ENCODE peak calls at places on chromosomes 7 and 10, in seven cellular contexts. One of them, this sample, is unnamed.

GRCh38 chr7:24521917-24522583 is 51.2 kb upstream of the PALS2 start:
- DNase-seq in stimulated activated CD4-positive, alpha-beta T cell treated with anti-CD3 and anti-CD28 coated beads, Interleukin-1b, Interleukin-23, amount 100 ng/mL, for 24 hours: no peak
- DNase-seq in transverse colon: no peak
- DNase-seq in cardiac muscle cell: no peak
- DNase-seq in amniotic epithelial cell: no peak
- DNase-seq in iPS DF 6.9: no peak
- DNase-seq in NCI-H1092: no peak
- DNase-seq in this sample: no peak

GRCh38 chr10:93026072-93026471 is 34.5 kb upstream of the CYP26C1 start:
- DNase-seq in stimulated activated CD4-positive, alpha-beta T cell treated with anti-CD3 and anti-CD28 coated beads, Interleukin-1b, Interleukin-23, amount 100 ng/mL, for 24 hours: no peak
- DNase-seq in transverse colon: no peak
- DNase-seq in cardiac muscle cell: no peak
- DNase-seq in amniotic epithelial cell: no peak
- DNase-seq in iPS DF 6.9: no peak
- DNase-seq in NCI-H1092: no peak
- DNase-seq in this sample: no peak

GRCh38 chr7:79855172-79855571 is 279.5 kb upstream of the GNAI1 start:
- DNase-seq in stimulated activated CD4-positive, alpha-beta T cell treated with anti-CD3 and anti-CD28 coated beads, Interleukin-1b, Interleukin-23, amount 100 ng/mL, for 24 hours: no peak
- DNase-seq in transverse colon: no peak
- DNase-seq in cardiac muscle cell: peak
- DNase-seq in amniotic epithelial cell: peak
- DNase-seq in iPS DF 6.9: no peak
- DNase-seq in NCI-H1092: no peak
- DNase-seq in this sample: no peak

GRCh38 chr7:70588151-70588550 is 543.8 kb upstream of the GALNT17 start:
- DNase-seq in stimulated activated CD4-positive, alpha-beta T cell treated with anti-CD3 and anti-CD28 coated beads, Interleukin-1b, Interleukin-23, amount 100 ng/mL, for 24 hours: no peak
- DNase-seq in transverse colon: no peak
- DNase-seq in cardiac muscle cell: no peak
- DNase-seq in amniotic epithelial cell: no peak
- DNase-seq in iPS DF 6.9: no peak
- DNase-seq in NCI-H1092: no peak
- DNase-seq in this sample: no peak

GRCh38 chr10:784759-785538 is 95.5 kb upstream of the DIP2C start:
- DNase-seq in stimulated activated CD4-positive, alpha-beta T cell treated with anti-CD3 and anti-CD28 coated beads, Interleukin-1b, Interleukin-23, amount 100 ng/mL, for 24 hours: peak
- DNase-seq in transverse colon: peak
- DNase-seq in cardiac muscle cell: peak
- DNase-seq in amniotic epithelial cell: peak
- DNase-seq in iPS DF 6.9: no peak
- DNase-seq in NCI-H1092: no peak
- DNase-seq in this sample: no peak

GRCh38 chr7:80900583-80901576 is 18.0 kb downstream of the SEMA3C start:
- DNase-seq in stimulated activated CD4-positive, alpha-beta T cell treated with anti-CD3 and anti-CD28 coated beads, Interleukin-1b, Interleukin-23, amount 100 ng/mL, for 24 hours: no peak
- DNase-seq in transverse colon: no peak
- DNase-seq in cardiac muscle cell: peak
- DNase-seq in amniotic epithelial cell: peak
- DNase-seq in iPS DF 6.9: no peak
- DNase-seq in NCI-H1092: no peak
- DNase-seq in this sample: no peak

GRCh38 chr10:62258926-62259325 is 9.7 kb downstream of the RTKN2 start:
- DNase-seq in stimulated activated CD4-positive, alpha-beta T cell treated with anti-CD3 and anti-CD28 coated beads, Interleukin-1b, Interleukin-23, amount 100 ng/mL, for 24 hours: no peak
- DNase-seq in transverse colon: no peak
- DNase-seq in cardiac muscle cell: no peak
- DNase-seq in amniotic epithelial cell: peak
- DNase-seq in iPS DF 6.9: no peak
- DNase-seq in NCI-H1092: no peak
- DNase-seq in this sample: no peak

GRCh38 chr7:136588216-136588615 is 280.2 kb upstream of the CHRM2 start:
- DNase-seq in stimulated activated CD4-positive, alpha-beta T cell treated with anti-CD3 and anti-CD28 coated beads, Interleukin-1b, Interleukin-23, amount 100 ng/mL, for 24 hours: no peak
- DNase-seq in transverse colon: no peak
- DNase-seq in cardiac muscle cell: no peak
- DNase-seq in amniotic epithelial cell: no peak
- DNase-seq in iPS DF 6.9: no peak
- DNase-seq in NCI-H1092: no peak
- DNase-seq in this sample: no peak

GRCh38 chr10:87931836-87932230 is 68.4 kb downstream of the PTEN start:
- DNase-seq in stimulated activated CD4-positive, alpha-beta T cell treated with anti-CD3 and anti-CD28 coated beads, Interleukin-1b, Interleukin-23, amount 100 ng/mL, for 24 hours: no peak
- DNase-seq in transverse colon: no peak
- DNase-seq in cardiac muscle cell: no peak
- DNase-seq in amniotic epithelial cell: peak
- DNase-seq in iPS DF 6.9: no peak
- DNase-seq in NCI-H1092: no peak
- DNase-seq in this sample: no peak

GRCh38 chr7:46162582-46162981 is 241.5 kb upstream of the IGFBP3 start:
- DNase-seq in stimulated activated CD4-positive, alpha-beta T cell treated with anti-CD3 and anti-CD28 coated beads, Interleukin-1b, Interleukin-23, amount 100 ng/mL, for 24 hours: no peak
- DNase-seq in transverse colon: no peak
- DNase-seq in cardiac muscle cell: no peak
- DNase-seq in amniotic epithelial cell: no peak
- DNase-seq in iPS DF 6.9: no peak
- DNase-seq in NCI-H1092: no peak
- DNase-seq in this sample: no peak

GRCh38 chr10:52491246-52492000 is 177.3 kb downstream of the DKK1 start:
- DNase-seq in stimulated activated CD4-positive, alpha-beta T cell treated with anti-CD3 and anti-CD28 coated beads, Interleukin-1b, Interleukin-23, amount 100 ng/mL, for 24 hours: no peak
- DNase-seq in transverse colon: no peak
- DNase-seq in cardiac muscle cell: peak
- DNase-seq in amniotic epithelial cell: peak
- DNase-seq in iPS DF 6.9: no peak
- DNase-seq in NCI-H1092: no peak
- DNase-seq in this sample: no peak

GRCh38 chr7:131538791-131539179 is 17.6 kb downstream of the PODXL start:
- DNase-seq in stimulated activated CD4-positive, alpha-beta T cell treated with anti-CD3 and anti-CD28 coated beads, Interleukin-1b, Interleukin-23, amount 100 ng/mL, for 24 hours: no peak
- DNase-seq in transverse colon: no peak
- DNase-seq in cardiac muscle cell: no peak
- DNase-seq in amniotic epithelial cell: no peak
- DNase-seq in iPS DF 6.9: no peak
- DNase-seq in NCI-H1092: no peak
- DNase-seq in this sample: no peak

GRCh38 chr7:44383566-44383965 is 58.2 kb upstream of the CAMK2B start:
- DNase-seq in stimulated activated CD4-positive, alpha-beta T cell treated with anti-CD3 and anti-CD28 coated beads, Interleukin-1b, Interleukin-23, amount 100 ng/mL, for 24 hours: no peak
- DNase-seq in transverse colon: no peak
- DNase-seq in cardiac muscle cell: peak
- DNase-seq in amniotic epithelial cell: peak
- DNase-seq in iPS DF 6.9: no peak
- DNase-seq in NCI-H1092: no peak
- DNase-seq in this sample: no peak

GRCh38 chr7:151168022-151168786 is 710 bp upstream of the GBX1 start:
- DNase-seq in stimulated activated CD4-positive, alpha-beta T cell treated with anti-CD3 and anti-CD28 coated beads, Interleukin-1b, Interleukin-23, amount 100 ng/mL, for 24 hours: peak
- DNase-seq in transverse colon: peak
- DNase-seq in cardiac muscle cell: no peak
- DNase-seq in amniotic epithelial cell: no peak
- DNase-seq in iPS DF 6.9: no peak
- DNase-seq in NCI-H1092: no peak
- DNase-seq in this sample: peak

GRCh38 chr10:3625959-3626751 is 158.9 kb downstream of the KLF6 start:
- DNase-seq in stimulated activated CD4-positive, alpha-beta T cell treated with anti-CD3 and anti-CD28 coated beads, Interleukin-1b, Interleukin-23, amount 100 ng/mL, for 24 hours: no peak
- DNase-seq in transverse colon: peak
- DNase-seq in cardiac muscle cell: peak
- DNase-seq in amniotic epithelial cell: peak
- DNase-seq in iPS DF 6.9: no peak
- DNase-seq in NCI-H1092: no peak
- DNase-seq in this sample: no peak

GRCh38 chr7:142811154-142811737 is 40.5 kb downstream of the PRSS2 start:
- DNase-seq in stimulated activated CD4-positive, alpha-beta T cell treated with anti-CD3 and anti-CD28 coated beads, Interleukin-1b, Interleukin-23, amount 100 ng/mL, for 24 hours: no peak
- DNase-seq in transverse colon: no peak
- DNase-seq in cardiac muscle cell: peak
- DNase-seq in amniotic epithelial cell: peak
- DNase-seq in iPS DF 6.9: no peak
- DNase-seq in NCI-H1092: no peak
- DNase-seq in this sample: no peak

GRCh38 chr10:119538632-119539358 is 3.7 kb downstream of the RGS10 start:
- DNase-seq in stimulated activated CD4-positive, alpha-beta T cell treated with anti-CD3 and anti-CD28 coated beads, Interleukin-1b, Interleukin-23, amount 100 ng/mL, for 24 hours: no peak
- DNase-seq in transverse colon: no peak
- DNase-seq in cardiac muscle cell: no peak
- DNase-seq in amniotic epithelial cell: no peak
- DNase-seq in iPS DF 6.9: no peak
- DNase-seq in NCI-H1092: no peak
- DNase-seq in this sample: no peak

GRCh38 chr7:88184848-88185304 is 35.0 kb downstream of the SRI start:
- DNase-seq in stimulated activated CD4-positive, alpha-beta T cell treated with anti-CD3 and anti-CD28 coated beads, Interleukin-1b, Interleukin-23, amount 100 ng/mL, for 24 hours: no peak
- DNase-seq in transverse colon: no peak
- DNase-seq in cardiac muscle cell: peak
- DNase-seq in amniotic epithelial cell: no peak
- DNase-seq in iPS DF 6.9: no peak
- DNase-seq in NCI-H1092: no peak
- DNase-seq in this sample: no peak

GRCh38 chr10:126337241-126337640 is 51.0 kb downstream of the ADAM12 start:
- DNase-seq in stimulated activated CD4-positive, alpha-beta T cell treated with anti-CD3 and anti-CD28 coated beads, Interleukin-1b, Interleukin-23, amount 100 ng/mL, for 24 hours: no peak
- DNase-seq in transverse colon: no peak
- DNase-seq in cardiac muscle cell: no peak
- DNase-seq in amniotic epithelial cell: no peak
- DNase-seq in iPS DF 6.9: no peak
- DNase-seq in NCI-H1092: no peak
- DNase-seq in this sample: no peak

GRCh38 chr10:119167041-119167440 is 1.5 kb upstream of the SFXN4 start:
- DNase-seq in stimulated activated CD4-positive, alpha-beta T cell treated with anti-CD3 and anti-CD28 coated beads, Interleukin-1b, Interleukin-23, amount 100 ng/mL, for 24 hours: no peak
- DNase-seq in transverse colon: no peak
- DNase-seq in cardiac muscle cell: no peak
- DNase-seq in amniotic epithelial cell: no peak
- DNase-seq in iPS DF 6.9: no peak
- DNase-seq in NCI-H1092: no peak
- DNase-seq in this sample: no peak

GRCh38 chr7:55063633-55064032 is 44.8 kb downstream of the EGFR start:
- DNase-seq in stimulated activated CD4-positive, alpha-beta T cell treated with anti-CD3 and anti-CD28 coated beads, Interleukin-1b, Interleukin-23, amount 100 ng/mL, for 24 hours: no peak
- DNase-seq in transverse colon: no peak
- DNase-seq in cardiac muscle cell: no peak
- DNase-seq in amniotic epithelial cell: peak
- DNase-seq in iPS DF 6.9: no peak
- DNase-seq in NCI-H1092: no peak
- DNase-seq in this sample: no peak

GRCh38 chr7:70599446-70600190 is 532.3 kb upstream of the GALNT17 start:
- DNase-seq in stimulated activated CD4-positive, alpha-beta T cell treated with anti-CD3 and anti-CD28 coated beads, Interleukin-1b, Interleukin-23, amount 100 ng/mL, for 24 hours: no peak
- DNase-seq in transverse colon: peak
- DNase-seq in cardiac muscle cell: no peak
- DNase-seq in amniotic epithelial cell: no peak
- DNase-seq in iPS DF 6.9: no peak
- DNase-seq in NCI-H1092: no peak
- DNase-seq in this sample: no peak